ENCODE peak calls at places on chromosome 16, in four cellular contexts. T is T-helper 1 cell; O is activated T-cell treated with anti-CD3 and anti-CD28 coated beads, Interleukin-2, amount 50 U/mL, for 48 hours; D is stimulated activated CD4-positive, alpha-beta T cell treated with anti-CD3 and anti-CD28 coated beads, Interleukin-1b, Interleukin-23, amount 100 ng/mL, for 24 hours. V is an unnamed sample.

GRCh38 chr16:17328971-17329370 is 141.8 kb downstream of the XYLT1 start:
- DNase-seq in O (no peak), T (no peak), D (no peak), V (no peak)

GRCh38 chr16:78607465-78607864 is 508.0 kb downstream of the WWOX start:
- DNase-seq in D (no peak), T (no peak), O (no peak), V (no peak)

GRCh38 chr16:67445913-67446907 is 15.3 kb downstream of the HSD11B2 start:
- DNase-seq in T (no peak), D (no peak), O (no peak), V (no peak)

GRCh38 chr16:64362193-64362592 is 759.7 kb downstream of the CDH11 start:
- DNase-seq in D (no peak), T (no peak), O (no peak), V (no peak)

GRCh38 chr16:88846088-88846487 is 10.7 kb downstream of the GALNS start:
- DNase-seq in O (no peak), T (no peak), D (no peak), V (no peak)

GRCh38 chr16:4612474-4612931 is 2.2 kb downstream of the UBALD1 start:
- DNase-seq in T (no peak), O (peak), D (no peak), V (no peak)

GRCh38 chr16:55047331-55047730 is 116.7 kb downstream of the IRX5 start:
- DNase-seq in O (no peak), T (no peak), D (no peak), V (no peak)

GRCh38 chr16:29806096-29806579 is at the start of gene MAZ:
- DNase-seq in T (peak), O (no peak), D (peak), V (no peak)

GRCh38 chr16:28097500-28097899 is 34.0 kb upstream of the GSG1L start:
- DNase-seq in O (no peak), D (no peak), T (no peak), V (no peak)

V was measured in NCI-H1048.